ENCODE peak calls at places on chromosome 18, in five cellular contexts. S is endothelial cell of umbilical vein, Z is K562, H is WTC11, M is HepG2. I is an unnamed sample.

GRCh38 chr18:25147878-25148488 is 204.0 kb downstream of the ZNF521 start:
- DNase-seq in M (no peak), H (no peak), Z (no peak), S (no peak), I (no peak)

GRCh38 chr18:69755856-69756496 is 191.7 kb downstream of the CD226 start:
- DNase-seq in S (no peak), H (no peak), Z (no peak), M (no peak), I (no peak)

GRCh38 chr18:68693091-68693815 is 21.7 kb downstream of the TMX3 start:
- DNase-seq in S (no peak), Z (no peak), H (no peak), M (no peak), I (no peak)

GRCh38 chr18:59448546-59448945 is 89.5 kb upstream of the LMAN1 start:
- DNase-seq in S (no peak), M (no peak), H (no peak), Z (no peak), I (no peak)

GRCh38 chr18:73826098-73826497 is 321.5 kb downstream of the FBXO15 start:
- DNase-seq in H (no peak), M (no peak), S (no peak), Z (no peak), I (no peak)

GRCh38 chr18:11146238-11146946 is 3.0 kb downstream of the PIEZO2 start:
- DNase-seq in H (peak; percentile 19), M (no peak), Z (no peak), S (no peak), I (no peak)

GRCh38 chr18:51149605-51150429 is 47.7 kb downstream of the MEX3C start:
- DNase-seq in H (no peak), S (no peak), M (no peak), Z (no peak), I (peak; percentile 37)

GRCh38 chr18:27404855-27405254 is 219.7 kb upstream of the CHST9 start:
- DNase-seq in M (no peak), S (no peak), Z (no peak), H (no peak), I (no peak)

GRCh38 chr18:38487521-38487920 is 921.9 kb upstream of the CELF4 start:
- DNase-seq in M (no peak), S (no peak), Z (no peak), H (no peak), I (no peak)

GRCh38 chr18:43571078-43571689 is 293.9 kb upstream of the SYT4 start:
- DNase-seq in H (no peak), Z (peak; percentile 8), M (peak; percentile 27), S (peak; percentile 65), I (peak; percentile 33)

GRCh38 chr18:21262979-21263378 is 20.9 kb downstream of the GREB1L start:
- DNase-seq in H (no peak), M (no peak), S (peak; percentile 13), Z (no peak), I (no peak)

GRCh38 chr18:41457730-41458129 is 497.3 kb upstream of the PIK3C3 start:
- DNase-seq in Z (no peak), S (no peak), M (no peak), H (peak; percentile 15), I (no peak)

GRCh38 chr18:79952996-79953559 is 1.6 kb upstream of the SLC66A2 start:
- DNase-seq in M (no peak), Z (no peak), H (peak; percentile 44), S (no peak), I (no peak)

GRCh38 chr18:12960846-12961397 is 13.1 kb downstream of the SEH1L start:
- DNase-seq in M (no peak), Z (no peak), H (no peak), S (no peak), I (no peak)

GRCh38 chr18:79327199-79327545 is 68.6 kb upstream of the NFATC1 start:
- DNase-seq in Z (no peak), M (no peak), H (no peak), S (no peak), I (no peak)

GRCh38 chr18:9237982-9238381 is 96.6 kb upstream of the TWSG1 start:
- DNase-seq in H (no peak), M (no peak), S (no peak), Z (no peak), I (no peak)

GRCh38 chr18:62611395-62612241 is 88.8 kb downstream of the ZCCHC2 start:
- DNase-seq in H (no peak), M (no peak), Z (peak; percentile 38), S (no peak), I (no peak)

GRCh38 chr18:68916734-68917133 is 118.9 kb downstream of the CCDC102B start:
- DNase-seq in S (no peak), H (no peak), Z (no peak), M (peak; percentile 46), I (no peak)

GRCh38 chr18:74113711-74114110 is 33.9 kb downstream of the FBXO15 start:
- DNase-seq in M (no peak), Z (no peak), S (no peak), H (no peak), I (no peak)

GRCh38 chr18:65943268-65943667 is 192.5 kb downstream of the CDH7 start:
- DNase-seq in H (no peak), S (no peak), M (no peak), Z (no peak), I (no peak)

GRCh38 chr18:39434223-39434622 is 1868.6 kb upstream of the CELF4 start:
- DNase-seq in S (no peak), M (no peak), Z (no peak), H (no peak), I (no peak)

GRCh38 chr18:34632323-34632722 is 77.8 kb upstream of the DTNA start:
- DNase-seq in S (no peak), M (no peak), Z (no peak), H (no peak), I (no peak)
- TF ChIP-seq JUN in S (no peak), M (no peak), Z (no peak), H (no peak), I (no peak)

DNA sequence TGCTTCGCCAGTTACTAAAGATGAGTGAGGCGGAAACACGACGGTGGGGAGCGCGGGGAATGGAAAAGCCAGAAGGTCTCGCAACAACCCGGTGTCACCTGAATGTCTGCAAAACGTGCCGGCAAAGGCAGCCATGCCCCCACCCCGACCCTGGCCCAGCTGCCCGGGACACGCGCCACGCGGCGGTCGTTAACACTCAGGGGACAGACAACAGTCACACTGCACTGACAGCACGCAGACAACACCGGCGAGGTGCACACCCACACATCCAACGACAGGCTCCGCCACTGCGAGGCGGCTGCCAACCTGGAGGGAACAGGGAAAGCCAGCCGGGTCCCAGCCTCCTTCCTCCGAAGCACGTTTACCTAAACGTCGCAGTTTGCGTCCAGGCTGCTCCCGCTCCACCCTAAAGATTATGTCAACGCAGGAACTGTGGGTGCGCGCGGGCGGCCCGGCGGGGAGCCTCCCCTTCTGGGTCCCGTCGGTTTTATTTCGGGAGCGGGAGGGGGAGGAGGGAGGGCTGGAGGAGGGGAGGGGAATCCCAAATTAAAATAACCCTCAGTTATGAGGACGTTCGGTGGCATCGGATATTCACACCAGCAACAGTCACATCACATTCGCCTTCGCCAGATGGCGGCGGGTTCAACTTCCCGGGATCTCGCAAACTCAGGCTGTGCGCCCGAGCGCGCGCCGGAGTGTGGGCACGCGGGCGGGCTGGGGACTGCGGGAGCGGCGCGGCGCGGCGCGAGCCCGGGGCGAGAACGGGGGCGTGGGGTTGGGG is 694 bp downstream of the PTGR3 start:
- DNase-seq in H (peak; percentile 37), Z (peak; percentile 47), S (peak; percentile 43), M (peak; percentile 18), I (no peak)
- TF ChIP-seq JUN in H (no peak), Z (no peak), S (no peak), M (no peak), I (no peak)

GRCh38 chr18:57743008-57743407 is 60.1 kb downstream of the ATP8B1 start:
- DNase-seq in Z (no peak), H (no peak), M (no peak), S (peak; percentile 52), I (no peak)
- TF ChIP-seq JUN in Z (no peak), H (no peak), M (no peak), S (no peak), I (no peak)

GRCh38 chr18:3450358-3451107 is 561 bp downstream of the TGIF1 start:
- DNase-seq in Z (peak; percentile 37), H (no peak), S (peak; percentile 85), M (no peak), I (peak; percentile 72)
- TF ChIP-seq JUN in Z (peak; percentile 63), H (peak; percentile 76), S (no peak), M (peak; percentile 18), I (peak; percentile 79)

GRCh38 chr18:45861926-45862325 is 36.5 kb downstream of the SIGLEC15 start:
- DNase-seq in Z (no peak), M (no peak), S (no peak), H (no peak), I (no peak)
- TF ChIP-seq JUN in Z (no peak), M (no peak), S (no peak), H (no peak), I (no peak)

GRCh38 chr18:48638896-48639771 is 100.3 kb downstream of the CTIF start:
- DNase-seq in M (no peak), H (no peak), S (no peak), Z (no peak), I (no peak)
- TF ChIP-seq JUN in M (no peak), H (no peak), S (no peak), Z (no peak), I (no peak)

I was measured in A549.